ENCODE peak calls at places on chromosomes 1 and 21, in six cellular contexts. One of them, this sample, is unnamed.

GRCh38 chr1:27478098-27478497 is 11.9 kb downstream of the WASF2 start:
- DNase-seq in colonic mucosa: no peak
- DNase-seq in GM20000: peak; percentile 20
- DNase-seq in GM12865: peak; percentile 54
- DNase-seq in WTC11: no peak
- DNase-seq in Calu3: no peak
- DNase-seq in this sample: no peak

GRCh38 chr21:45326169-45326833 is 38.6 kb upstream of the POFUT2 start:
- DNase-seq in colonic mucosa: no peak
- DNase-seq in GM20000: no peak
- DNase-seq in GM12865: peak; percentile 23
- DNase-seq in WTC11: no peak
- DNase-seq in Calu3: no peak
- DNase-seq in this sample: no peak

GRCh38 chr1:210125143-210125542 is 107.5 kb upstream of the SERTAD4 start:
- DNase-seq in colonic mucosa: no peak
- DNase-seq in GM20000: no peak
- DNase-seq in GM12865: no peak
- DNase-seq in WTC11: no peak
- DNase-seq in Calu3: no peak
- DNase-seq in this sample: peak; percentile 4

GRCh38 chr1:38328278-38329035 is 281.9 kb upstream of the POU3F1 start:
- DNase-seq in colonic mucosa: no peak
- DNase-seq in GM20000: no peak
- DNase-seq in GM12865: no peak
- DNase-seq in WTC11: no peak
- DNase-seq in Calu3: no peak
- DNase-seq in this sample: no peak

GRCh38 chr21:37001446-37001845 is 5.1 kb upstream of the RIPPLY3 start:
- DNase-seq in colonic mucosa: no peak
- DNase-seq in GM20000: no peak
- DNase-seq in GM12865: no peak
- DNase-seq in WTC11: no peak
- DNase-seq in Calu3: no peak
- DNase-seq in this sample: no peak

GRCh38 chr1:228691926-228692325 is 43.4 kb upstream of the RHOU start:
- DNase-seq in colonic mucosa: peak; percentile 46
- DNase-seq in GM20000: peak; percentile 36
- DNase-seq in GM12865: peak; percentile 42
- DNase-seq in WTC11: no peak
- DNase-seq in Calu3: peak; percentile 58
- DNase-seq in this sample: no peak

GRCh38 chr1:200316148-200316803 is 93.6 kb downstream of the ZNF281 start:
- DNase-seq in colonic mucosa: no peak
- DNase-seq in GM20000: no peak
- DNase-seq in GM12865: no peak
- DNase-seq in WTC11: no peak
- DNase-seq in Calu3: no peak
- DNase-seq in this sample: no peak

GRCh38 chr1:53175302-53175913 is 21.2 kb upstream of the CPT2 start:
- DNase-seq in colonic mucosa: no peak
- DNase-seq in GM20000: no peak
- DNase-seq in GM12865: no peak
- DNase-seq in WTC11: no peak
- DNase-seq in Calu3: no peak
- DNase-seq in this sample: no peak

GRCh38 chr1:193087893-193088292 is 17.3 kb downstream of the GLRX2 start:
- DNase-seq in colonic mucosa: no peak
- DNase-seq in GM20000: no peak
- DNase-seq in GM12865: no peak
- DNase-seq in WTC11: no peak
- DNase-seq in Calu3: no peak
- DNase-seq in this sample: no peak

GRCh38 chr1:30272288-30273020 is 450.9 kb downstream of the MATN1 start:
- DNase-seq in colonic mucosa: no peak
- DNase-seq in GM20000: no peak
- DNase-seq in GM12865: no peak
- DNase-seq in WTC11: no peak
- DNase-seq in Calu3: no peak
- DNase-seq in this sample: no peak

GRCh38 chr1:91036894-91037829 is 15.3 kb upstream of the ZNF644 start:
- DNase-seq in colonic mucosa: peak; percentile 65
- DNase-seq in GM20000: no peak
- DNase-seq in GM12865: no peak
- DNase-seq in WTC11: no peak
- DNase-seq in Calu3: no peak
- DNase-seq in this sample: no peak

GRCh38 chr1:202129453-202130274 is 6.9 kb downstream of the GPR37L1 start:
- DNase-seq in colonic mucosa: no peak
- DNase-seq in GM20000: no peak
- DNase-seq in GM12865: no peak
- DNase-seq in WTC11: no peak
- DNase-seq in Calu3: no peak
- DNase-seq in this sample: no peak

GRCh38 chr1:12600335-12600734 is 17.7 kb downstream of the DHRS3 start:
- DNase-seq in colonic mucosa: peak; percentile 34
- DNase-seq in GM20000: no peak
- DNase-seq in GM12865: no peak
- DNase-seq in WTC11: no peak
- DNase-seq in Calu3: no peak
- DNase-seq in this sample: no peak

GRCh38 chr1:15885269-15885668 is 37.8 kb downstream of the SPEN start:
- DNase-seq in colonic mucosa: no peak
- DNase-seq in GM20000: no peak
- DNase-seq in GM12865: no peak
- DNase-seq in WTC11: no peak
- DNase-seq in Calu3: no peak
- DNase-seq in this sample: no peak

GRCh38 chr1:53346814-53347176 is 18.9 kb upstream of the LRP8 start:
- DNase-seq in colonic mucosa: no peak
- DNase-seq in GM20000: no peak
- DNase-seq in GM12865: no peak
- DNase-seq in WTC11: no peak
- DNase-seq in Calu3: no peak
- DNase-seq in this sample: no peak

GRCh38 chr1:156419863-156420208 is 50.8 kb downstream of the RHBG start:
- DNase-seq in colonic mucosa: no peak
- DNase-seq in GM20000: peak; percentile 75
- DNase-seq in GM12865: peak; percentile 70
- DNase-seq in WTC11: peak; percentile 79
- DNase-seq in Calu3: no peak
- DNase-seq in this sample: no peak

GRCh38 chr1:216807696-216808095 is 84.5 kb upstream of the ESRRG start:
- DNase-seq in colonic mucosa: no peak
- DNase-seq in GM20000: no peak
- DNase-seq in GM12865: no peak
- DNase-seq in WTC11: no peak
- DNase-seq in Calu3: no peak
- DNase-seq in this sample: no peak

GRCh38 chr1:154344977-154345837 is 19.9 kb downstream of the ATP8B2 start:
- DNase-seq in colonic mucosa: peak; percentile 62
- DNase-seq in GM20000: peak; percentile 58
- DNase-seq in GM12865: peak; percentile 80
- DNase-seq in WTC11: peak; percentile 83
- DNase-seq in Calu3: peak; percentile 36
- DNase-seq in this sample: no peak

GRCh38 chr21:45415943-45416611 is 11.1 kb downstream of the COL18A1 start:
- DNase-seq in colonic mucosa: no peak
- DNase-seq in GM20000: no peak
- DNase-seq in GM12865: no peak
- DNase-seq in WTC11: no peak
- DNase-seq in Calu3: no peak
- DNase-seq in this sample: no peak

GRCh38 chr1:43438576-43439120 is 15.1 kb downstream of the HYI start:
- DNase-seq in colonic mucosa: no peak
- DNase-seq in GM20000: no peak
- DNase-seq in GM12865: no peak
- DNase-seq in WTC11: no peak
- DNase-seq in Calu3: no peak
- DNase-seq in this sample: no peak

GRCh38 chr1:9009438-9010366 is 16.5 kb downstream of the SLC2A7 start:
- DNase-seq in colonic mucosa: no peak
- DNase-seq in GM20000: peak; percentile 71
- DNase-seq in GM12865: peak; percentile 72
- DNase-seq in WTC11: peak; percentile 83
- DNase-seq in Calu3: peak; percentile 18
- DNase-seq in this sample: no peak

GRCh38 chr1:155309423-155310021 is 856 bp downstream of the FDPS start:
- DNase-seq in colonic mucosa: peak; percentile 53
- DNase-seq in GM20000: no peak
- DNase-seq in GM12865: no peak
- DNase-seq in WTC11: no peak
- DNase-seq in Calu3: peak; percentile 74
- DNase-seq in this sample: no peak

GRCh38 chr1:165152727-165153126 is 203.8 kb downstream of the LMX1A start:
- DNase-seq in colonic mucosa: no peak
- DNase-seq in GM20000: no peak
- DNase-seq in GM12865: no peak
- DNase-seq in WTC11: peak; percentile 33
- DNase-seq in Calu3: peak; percentile 53
- DNase-seq in this sample: no peak
- TF ChIP-seq CTCF in colonic mucosa: no peak
- TF ChIP-seq CTCF in GM20000: no peak
- TF ChIP-seq CTCF in GM12865: no peak
- TF ChIP-seq CTCF in WTC11: no peak
- TF ChIP-seq CTCF in Calu3: no peak
- TF ChIP-seq CTCF in this sample: peak; percentile 10

GRCh38 chr1:243819438-243819839 is 30.6 kb downstream of the AKT3 start:
- DNase-seq in colonic mucosa: no peak
- DNase-seq in GM20000: no peak
- DNase-seq in GM12865: no peak
- DNase-seq in WTC11: peak; percentile 58
- DNase-seq in Calu3: no peak
- DNase-seq in this sample: no peak
- TF ChIP-seq CTCF in colonic mucosa: no peak
- TF ChIP-seq CTCF in GM20000: no peak
- TF ChIP-seq CTCF in GM12865: no peak
- TF ChIP-seq CTCF in WTC11: no peak
- TF ChIP-seq CTCF in Calu3: no peak
- TF ChIP-seq CTCF in this sample: no peak

GRCh38 chr1:24964811-24965570 is 34.9 kb upstream of the RUNX3 start:
- DNase-seq in colonic mucosa: peak; percentile 48
- DNase-seq in GM20000: peak; percentile 88
- DNase-seq in GM12865: peak; percentile 99
- DNase-seq in WTC11: no peak
- DNase-seq in Calu3: no peak
- DNase-seq in this sample: no peak

GRCh38 chr1:24963943-24964677 is 34.0 kb upstream of the RUNX3 start:
- DNase-seq in colonic mucosa: no peak
- DNase-seq in GM20000: no peak
- DNase-seq in GM12865: no peak
- DNase-seq in WTC11: no peak
- DNase-seq in Calu3: no peak
- DNase-seq in this sample: no peak

GRCh38 chr1:24961961-24962861 is 32.1 kb upstream of the RUNX3 start:
- DNase-seq in colonic mucosa: no peak
- DNase-seq in GM20000: no peak
- DNase-seq in GM12865: no peak
- DNase-seq in WTC11: peak; percentile 62
- DNase-seq in Calu3: no peak
- DNase-seq in this sample: no peak

GRCh38 chr1:24961334-24961733 is 31.3 kb upstream of the RUNX3 start:
- DNase-seq in colonic mucosa: no peak
- DNase-seq in GM20000: no peak
- DNase-seq in GM12865: no peak
- DNase-seq in WTC11: no peak
- DNase-seq in Calu3: no peak
- DNase-seq in this sample: no peak

GRCh38 chr1:24963099-24963872 is 33.2 kb upstream of the RUNX3 start:
- DNase-seq in colonic mucosa: no peak
- DNase-seq in GM20000: peak; percentile 59
- DNase-seq in GM12865: peak; percentile 82
- DNase-seq in WTC11: no peak
- DNase-seq in Calu3: no peak
- DNase-seq in this sample: no peak
- TF ChIP-seq CTCF in colonic mucosa: no peak
- TF ChIP-seq CTCF in GM20000: peak; percentile 41
- TF ChIP-seq CTCF in GM12865: peak; percentile 44
- TF ChIP-seq CTCF in WTC11: no peak
- TF ChIP-seq CTCF in Calu3: no peak
- TF ChIP-seq CTCF in this sample: no peak

GRCh38 chr1:41622859-41623732 is 138.6 kb upstream of the EDN2 start:
- DNase-seq in colonic mucosa: no peak
- DNase-seq in GM20000: peak; percentile 86
- DNase-seq in GM12865: peak; percentile 73
- DNase-seq in WTC11: no peak
- DNase-seq in Calu3: no peak
- DNase-seq in this sample: no peak

GRCh38 chr1:41626146-41626545 is 141.7 kb upstream of the EDN2 start:
- DNase-seq in colonic mucosa: no peak
- DNase-seq in GM20000: no peak
- DNase-seq in GM12865: no peak
- DNase-seq in WTC11: no peak
- DNase-seq in Calu3: no peak
- DNase-seq in this sample: no peak

GRCh38 chr1:41621791-41622190 is 137.3 kb upstream of the EDN2 start:
- DNase-seq in colonic mucosa: no peak
- DNase-seq in GM20000: no peak
- DNase-seq in GM12865: no peak
- DNase-seq in WTC11: no peak
- DNase-seq in Calu3: no peak
- DNase-seq in this sample: no peak

GRCh38 chr1:41622402-41622801 is 137.9 kb upstream of the EDN2 start:
- DNase-seq in colonic mucosa: no peak
- DNase-seq in GM20000: no peak
- DNase-seq in GM12865: no peak
- DNase-seq in WTC11: no peak
- DNase-seq in Calu3: no peak
- DNase-seq in this sample: no peak

GRCh38 chr1:41623736-41624135 is 139.3 kb upstream of the EDN2 start:
- DNase-seq in colonic mucosa: no peak
- DNase-seq in GM20000: no peak
- DNase-seq in GM12865: peak; percentile 18
- DNase-seq in WTC11: no peak
- DNase-seq in Calu3: no peak
- DNase-seq in this sample: no peak
- TF ChIP-seq CTCF in colonic mucosa: no peak
- TF ChIP-seq CTCF in GM20000: no peak
- TF ChIP-seq CTCF in GM12865: no peak
- TF ChIP-seq CTCF in WTC11: no peak
- TF ChIP-seq CTCF in Calu3: no peak
- TF ChIP-seq CTCF in this sample: no peak

GRCh38 chr1:116314305-116314919 is 58.6 kb upstream of the ATP1A1 start:
- DNase-seq in colonic mucosa: no peak
- DNase-seq in GM20000: no peak
- DNase-seq in GM12865: no peak
- DNase-seq in WTC11: no peak
- DNase-seq in Calu3: no peak
- DNase-seq in this sample: no peak
- TF ChIP-seq CTCF in colonic mucosa: no peak
- TF ChIP-seq CTCF in GM20000: no peak
- TF ChIP-seq CTCF in GM12865: no peak
- TF ChIP-seq CTCF in WTC11: no peak
- TF ChIP-seq CTCF in Calu3: no peak
- TF ChIP-seq CTCF in this sample: no peak

GRCh38 chr1:165537351-165538107 is 6.3 kb upstream of the LRRC52 start:
- DNase-seq in colonic mucosa: no peak
- DNase-seq in GM20000: no peak
- DNase-seq in GM12865: no peak
- DNase-seq in WTC11: no peak
- DNase-seq in Calu3: no peak
- DNase-seq in this sample: no peak
- TF ChIP-seq CTCF in colonic mucosa: no peak
- TF ChIP-seq CTCF in GM20000: no peak
- TF ChIP-seq CTCF in GM12865: no peak
- TF ChIP-seq CTCF in WTC11: no peak
- TF ChIP-seq CTCF in Calu3: no peak
- TF ChIP-seq CTCF in this sample: no peak

GRCh38 chr1:182811975-182812727 is 22.6 kb downstream of the NPL start:
- DNase-seq in colonic mucosa: no peak
- DNase-seq in GM20000: no peak
- DNase-seq in GM12865: no peak
- DNase-seq in WTC11: no peak
- DNase-seq in Calu3: no peak
- DNase-seq in this sample: no peak
- TF ChIP-seq CTCF in colonic mucosa: no peak
- TF ChIP-seq CTCF in GM20000: no peak
- TF ChIP-seq CTCF in GM12865: no peak
- TF ChIP-seq CTCF in WTC11: no peak
- TF ChIP-seq CTCF in Calu3: no peak
- TF ChIP-seq CTCF in this sample: no peak

This sample was measured in BJ.